ENCODE peak calls at places on chromosomes 16 and 17, in four cellular contexts. U is K562, Q is HepG2, C is GM12878. Z is an unnamed sample.
A peak's percentile ranks its signal among the peaks of the same experiment; 100 is the strongest.

GRCh38 chr16:86018487-86018886 is 119.5 kb downstream of the IRF8 start:
- DNase-seq in Q (no peak), U (no peak), C (no peak), Z (no peak)

GRCh38 chr17:42067371-42068180 is 17.2 kb upstream of the C17orf113 start:
- DNase-seq in C (no peak), Q (peak; percentile 84), U (peak; percentile 72), Z (peak; percentile 92)

GRCh38 chr17:9146064-9146463 is 124.8 kb downstream of the NTN1 start:
- DNase-seq in Q (no peak), U (no peak), C (no peak), Z (no peak)

GRCh38 chr16:4011225-4011939 is 104.9 kb downstream of the ADCY9 start:
- DNase-seq in U (no peak), Q (no peak), C (no peak), Z (peak; percentile 30)

GRCh38 chr16:64051826-64052225 is 1070.0 kb downstream of the CDH11 start:
- DNase-seq in Q (peak; percentile 32), C (no peak), U (no peak), Z (no peak)

GRCh38 chr16:22183901-22184614 is 21.8 kb downstream of the SDR42E2 start:
- DNase-seq in U (peak; percentile 69), C (no peak), Q (no peak), Z (peak; percentile 70)

GRCh38 chr17:9788582-9788981 is 2.8 kb downstream of the DHRS7C start:
- DNase-seq in U (no peak), C (no peak), Q (no peak), Z (no peak)

GRCh38 chr16:22932032-22932771 is 118.2 kb downstream of the HS3ST2 start:
- DNase-seq in Q (no peak), U (no peak), C (no peak), Z (no peak)

GRCh38 chr17:48930435-48930873 is 14.2 kb downstream of the SNF8 start:
- DNase-seq in C (no peak), Q (peak; percentile 66), U (no peak), Z (no peak)

GRCh38 chr16:9141813-9142212 is 50.4 kb downstream of the HAPSTR1 start:
- DNase-seq in U (no peak), Q (no peak), C (no peak), Z (no peak)

GRCh38 chr17:62075308-62075815 is 10.3 kb upstream of the MED13 start:
- DNase-seq in U (no peak), Q (no peak), C (no peak), Z (no peak)

DNA sequence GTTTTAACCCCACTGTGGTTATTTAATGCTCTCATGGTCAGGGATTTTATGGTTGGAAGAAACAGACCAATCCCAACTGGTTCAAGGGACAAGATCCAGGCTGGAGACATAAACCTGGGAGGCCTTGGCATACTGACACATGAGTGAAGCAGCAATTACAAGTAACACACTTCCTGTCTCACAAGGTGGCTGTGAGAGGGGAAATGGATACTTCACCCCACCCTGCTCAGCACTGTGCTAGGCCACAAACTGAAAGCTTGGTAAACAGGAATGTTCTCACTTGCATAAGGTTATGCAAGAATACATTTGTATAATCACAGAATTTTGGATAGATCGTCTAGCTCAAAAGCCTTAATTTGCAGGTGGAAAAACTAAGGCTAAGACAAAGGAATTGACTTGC is 215.8 kb upstream of the CDH5 start:
- DNase-seq in U (no peak), Q (no peak), C (no peak), Z (no peak)
- TF ChIP-seq CREB1 in U (no peak), Q (no peak), C (no peak), Z (no peak)

GRCh38 chr17:80264793-80265075 is 4.1 kb downstream of the RNF213 start:
- DNase-seq in Q (no peak), C (no peak), U (no peak), Z (no peak)

GRCh38 chr17:80264048-80264792 is 3.6 kb downstream of the RNF213 start:
- DNase-seq in Q (no peak), U (no peak), C (no peak), Z (no peak)

GRCh38 chr17:80267391-80267790 is 6.7 kb downstream of the RNF213 start:
- DNase-seq in U (no peak), Q (no peak), C (no peak), Z (no peak)

GRCh38 chr17:80263253-80264047 is 2.8 kb downstream of the RNF213 start:
- DNase-seq in Q (peak; percentile 98), U (peak; percentile 49), C (peak; percentile 89), Z (no peak)

DNA sequence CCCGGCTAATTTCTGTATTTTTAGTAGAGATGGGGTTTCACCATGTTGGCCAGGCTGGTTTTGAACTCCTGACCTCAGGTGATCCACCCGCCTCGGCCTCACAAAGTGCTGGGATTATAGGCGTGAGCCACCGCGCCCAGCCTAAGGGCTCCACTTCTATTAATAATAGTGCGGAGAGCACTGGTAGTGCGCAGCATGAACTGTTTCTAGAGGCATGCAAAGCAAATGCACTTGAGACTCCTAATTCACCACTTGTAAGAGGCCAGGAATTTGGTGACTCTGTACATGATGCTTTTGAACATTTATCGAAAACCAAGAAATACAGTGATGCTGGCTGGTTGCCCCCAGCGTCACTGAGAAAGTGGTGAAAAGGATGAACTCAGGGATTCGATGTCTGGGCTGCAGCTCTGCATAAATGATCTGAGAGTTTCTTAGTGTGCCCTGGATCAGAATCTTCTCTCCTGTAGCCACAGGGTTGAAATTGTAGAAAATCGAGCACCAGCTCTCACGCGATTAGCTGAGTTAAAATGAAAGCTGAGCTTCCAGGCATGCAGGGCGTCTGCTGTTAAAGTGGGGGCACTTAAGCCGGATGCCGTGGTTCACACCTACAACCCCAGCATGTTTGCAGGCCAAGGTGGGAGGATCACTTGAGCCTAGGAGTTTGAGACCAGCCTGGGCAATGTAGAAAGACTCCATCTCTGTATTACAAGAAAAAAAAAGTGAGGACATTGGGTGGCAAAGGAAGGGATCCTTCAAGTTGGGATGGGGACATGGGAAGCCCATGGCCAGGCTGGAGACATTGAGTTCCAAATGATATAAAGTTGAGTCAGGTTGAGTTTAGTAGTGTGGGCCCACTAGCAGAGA is 4.8 kb downstream of the RNF213 start:
- DNase-seq in Q (no peak), C (peak; percentile 84), U (no peak), Z (no peak)
- TF ChIP-seq NR2C2 in Q (no peak), C (no peak), U (no peak), Z (no peak)

GRCh38 chr17:39073916-39074315 is 77.5 kb downstream of the PLXDC1 start:
- DNase-seq in C (no peak), U (no peak), Q (no peak), Z (no peak)
- TF ChIP-seq CREB1 in C (no peak), U (no peak), Q (no peak), Z (no peak)

GRCh38 chr16:81797443-81797842 is 18.4 kb downstream of the PLCG2 start:
- DNase-seq in Q (no peak), C (peak; percentile 95), U (no peak), Z (no peak)

GRCh38 chr16:81796035-81796434 is 16.9 kb downstream of the PLCG2 start:
- DNase-seq in Q (no peak), U (no peak), C (no peak), Z (no peak)

GRCh38 chr16:81796585-81797346 is 17.7 kb downstream of the PLCG2 start:
- DNase-seq in Q (no peak), C (no peak), U (no peak), Z (no peak)

GRCh38 chr16:81799138-81799504 is 20.0 kb downstream of the PLCG2 start:
- DNase-seq in C (no peak), U (no peak), Q (no peak), Z (no peak)

GRCh38 chr16:81798311-81799137 is 19.4 kb downstream of the PLCG2 start:
- DNase-seq in Q (no peak), C (peak; percentile 97), U (no peak), Z (no peak)
- TF ChIP-seq NR2C2 in Q (no peak), C (no peak), U (no peak), Z (no peak)

Z was measured in WTC11.